ENCODE peak calls at places on chromosomes 2 and 18, in eight cellular contexts. D is pancreas, L is foreskin keratinocyte, Z is RWPE2, M is A549, F is left lung, X is HCT116, Q is heart right ventricle. K is an unnamed sample. For H3K4me1, the result is how much of the 10 kb centered on the place peaks cover.

GRCh38 chr2:202178342-202178958 is 59.9 kb downstream of the SUMO1 start:
- ATAC-seq in D (peak), X (peak), Q (peak), F (peak), Z (peak), M (peak), L (peak), K (peak)

GRCh38 chr18:41965856-41966255 is 10.8 kb downstream of the PIK3C3 start:
- ATAC-seq in D (no peak), F (no peak), X (no peak), Z (no peak), Q (peak), M (no peak), L (no peak), K (no peak)

GRCh38 chr2:46164581-46165301 is 132.5 kb upstream of the EPAS1 start:
- ATAC-seq in Z (peak), X (peak), M (peak), Q (peak), D (no peak), L (peak), F (peak), K (peak)

GRCh38 chr2:124325667-124326425 is 300.8 kb downstream of the CNTNAP5 start:
- ATAC-seq in Z (no peak), M (no peak), L (no peak), F (no peak), Q (no peak), D (no peak), X (no peak), K (no peak)

GRCh38 chr18:62777814-62778213 is 62.5 kb downstream of the PHLPP1 start:
- ATAC-seq in M (no peak), F (no peak), L (no peak), X (no peak), Z (no peak), D (no peak), Q (no peak), K (no peak)

GRCh38 chr2:102266204-102266603 is 45.2 kb upstream of the IL1RL1 start:
- ATAC-seq in Q (peak), L (no peak), Z (no peak), X (no peak), D (no peak), M (no peak), F (no peak), K (no peak)

GRCh38 chr2:258933-259332 is 4.9 kb downstream of the SH3YL1 start:
- ATAC-seq in L (no peak), D (no peak), X (no peak), Q (no peak), M (no peak), F (no peak), Z (no peak), K (no peak)

GRCh38 chr18:47283476-47283875 is 32.0 kb upstream of the SKOR2 start:
- ATAC-seq in M (peak), F (no peak), Z (no peak), L (peak), X (peak), D (no peak), Q (no peak), K (no peak)

GRCh38 chr18:41829648-41830516 is 125.2 kb upstream of the PIK3C3 start:
- ATAC-seq in X (no peak), M (no peak), L (no peak), F (no peak), Q (no peak), D (no peak), Z (peak), K (no peak)

GRCh38 chr2:206457188-206457634 is 13.9 kb downstream of the ADAM23 start:
- ATAC-seq in D (no peak), M (no peak), F (no peak), X (no peak), Z (no peak), L (peak), Q (no peak), K (no peak)

GRCh38 chr2:114714316-114714715 is 271.9 kb downstream of the DPP10 start:
- ATAC-seq in D (no peak), L (no peak), X (no peak), Q (no peak), Z (no peak), M (no peak), F (no peak), K (no peak)

GRCh38 chr2:68284896-68285295 is 32.6 kb upstream of the PPP3R1 start:
- ATAC-seq in F (peak), M (no peak), D (no peak), L (no peak), X (no peak), Z (peak), Q (peak), K (peak)

GRCh38 chr2:21155365-21156136 is 31.8 kb downstream of the TDRD15 start:
- ATAC-seq in Z (no peak), Q (no peak), D (no peak), F (peak), L (no peak), X (no peak), M (no peak), K (no peak)

GRCh38 chr2:96866586-96866985 is 3.3 kb downstream of the SEMA4C start:
- ATAC-seq in L (no peak), D (no peak), Q (no peak), M (no peak), Z (no peak), F (no peak), X (no peak), K (no peak)

GRCh38 chr2:137969876-137970275 is 5.6 kb downstream of the HNMT start:
- ATAC-seq in X (no peak), Q (no peak), L (no peak), D (no peak), M (no peak), Z (no peak), F (no peak), K (no peak)
- H3K4me1 ChIP-seq in X (under half), Q (under half), L (under half), D (under half), M (under half), Z (under half), F (under half), K (under half)

DNA sequence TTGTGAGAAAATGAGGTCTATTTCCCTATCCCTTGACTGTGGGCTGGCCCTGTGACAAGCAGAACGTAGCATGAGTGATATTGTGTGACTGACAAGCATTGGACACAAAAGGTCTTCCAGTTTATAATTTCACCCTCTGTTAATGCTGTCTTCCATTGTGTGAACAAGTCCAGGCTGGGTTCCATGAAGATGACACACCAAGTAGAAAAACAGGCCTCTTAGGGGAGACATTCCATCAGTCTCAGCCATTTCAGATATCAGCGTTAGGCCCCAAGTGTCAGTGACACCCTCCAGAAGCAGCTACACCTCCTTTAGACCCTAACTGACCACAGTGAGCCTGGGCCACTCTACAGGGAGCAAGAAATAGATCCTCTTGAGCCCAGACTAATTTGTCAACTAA is 511.3 kb downstream of the FBXO15 start:
- ATAC-seq in Z (no peak), M (no peak), F (no peak), D (no peak), L (peak), X (no peak), Q (no peak), K (no peak)
- H3K27ac ChIP-seq in Z (peak), M (no peak), F (no peak), D (no peak), L (peak), X (no peak), Q (no peak), K (no peak)

GRCh38 chr2:196876364-196876763 is 50.1 kb downstream of the PGAP1 start:
- ATAC-seq in F (no peak), Q (no peak), L (no peak), M (no peak), X (no peak), Z (no peak), D (no peak), K (no peak)

DNA sequence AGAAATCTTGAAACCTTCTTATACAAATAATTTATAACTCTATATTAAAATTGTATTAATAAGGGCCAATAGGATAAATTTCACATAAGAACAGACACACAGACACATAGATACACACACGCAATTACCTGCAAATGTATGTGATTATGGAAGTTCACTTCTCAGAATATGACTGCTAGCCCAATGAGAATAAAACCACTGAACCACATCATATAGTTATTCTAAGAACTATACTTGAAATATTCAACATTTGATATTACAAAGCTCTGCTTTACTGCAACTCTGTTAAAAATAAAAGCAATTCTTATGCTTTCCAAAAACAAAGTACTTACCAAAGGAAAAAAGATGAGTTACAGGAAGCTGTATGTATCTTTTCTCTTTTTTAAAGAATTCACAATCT is 51.1 kb downstream of the PGAP1 start:
- ATAC-seq in F (no peak), Q (no peak), D (no peak), Z (no peak), L (no peak), X (no peak), M (no peak), K (no peak)
- H3K4me1 ChIP-seq in F (under half), Q (under half), D (under half), Z (under half), L (under half), X (under half), M (under half), K (under half)

GRCh38 chr18:55382277-55382805 is 205.7 kb downstream of the TCF4 start:
- ATAC-seq in L (no peak), X (no peak), D (no peak), Z (no peak), Q (no peak), F (no peak), M (no peak), K (no peak)
- H3K27ac ChIP-seq in L (no peak), X (no peak), D (no peak), Z (no peak), Q (no peak), F (no peak), M (no peak), K (no peak)

GRCh38 chr2:15718944-15719323 is 127.3 kb downstream of the DDX1 start:
- ATAC-seq in Q (no peak), F (no peak), D (no peak), M (no peak), X (no peak), Z (no peak), L (no peak), K (no peak)
- H3K4me1 ChIP-seq in Q (under half), F (under half), D (under half), M (under half), X (under half), Z (under half), L (under half), K (under half)

GRCh38 chr2:31889044-31889443 is 121.8 kb downstream of the MEMO1 start:
- ATAC-seq in Q (no peak), X (no peak), Z (no peak), F (no peak), D (no peak), L (no peak), M (no peak), K (no peak)
- H3K27ac ChIP-seq in Q (no peak), X (no peak), Z (no peak), F (no peak), D (no peak), L (no peak), M (no peak), K (no peak)

DNA sequence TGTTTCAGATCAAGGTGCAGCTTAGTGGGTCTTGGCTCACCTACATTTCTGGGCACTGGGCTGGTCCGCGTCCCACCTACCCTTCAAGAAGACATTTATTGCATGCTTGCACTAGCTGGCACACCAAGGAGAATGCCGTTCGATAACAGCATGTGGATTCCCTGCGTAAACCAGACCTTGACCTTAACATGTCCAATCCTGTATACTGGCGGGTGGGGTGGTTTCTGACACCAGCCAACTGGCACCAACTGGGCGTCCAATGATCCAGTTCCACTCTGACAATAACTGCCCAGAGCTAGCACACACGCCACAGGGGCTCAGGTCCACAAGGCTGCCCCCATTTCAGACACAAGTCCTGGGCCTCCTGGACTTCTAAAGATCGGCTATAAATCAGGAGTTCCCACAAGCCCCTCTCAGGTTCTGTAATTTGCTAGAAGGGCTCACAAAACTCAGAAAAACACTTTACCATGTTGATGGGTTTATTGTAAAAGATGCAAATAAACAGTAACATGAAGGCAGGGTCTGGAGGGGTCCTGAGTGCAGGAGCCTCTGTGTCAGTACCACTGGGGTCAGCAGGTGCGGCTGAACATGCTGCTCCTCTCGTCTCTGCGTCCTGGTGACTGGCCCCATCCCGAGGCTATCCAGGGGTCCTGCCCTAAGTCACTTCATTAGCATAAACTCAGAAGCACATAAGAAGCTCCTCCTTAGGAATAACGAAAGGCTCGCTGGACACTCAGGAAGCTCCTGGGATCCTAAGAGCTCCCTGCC is 161.8 kb downstream of the HDAC4 start:
- ATAC-seq in Q (peak), M (no peak), X (no peak), L (no peak), F (no peak), Z (no peak), D (no peak), K (no peak)
- H3K4me1 ChIP-seq in Q (half or more), M (under half), X (under half), L (under half), F (under half), Z (under half), D (under half), K (half or more)